ENCODE peak calls at places on chromosomes 5 and 9, in five cellular contexts. W is HepG2, S is K562, B is SK-N-SH, Z is GM12878. K is an unnamed sample.

GRCh38 chr9:78821126-78821822 is 524.3 kb downstream of the PSAT1 start:
- DNase-seq in B (peak), Z (no peak), S (peak), W (peak), K (peak)

GRCh38 chr5:170773031-170773985 is 10.2 kb upstream of the GABRP start:
- DNase-seq in B (no peak), Z (no peak), S (no peak), W (no peak), K (no peak)

GRCh38 chr9:137969685-137970084 is 92.1 kb downstream of the CACNA1B start:
- DNase-seq in S (no peak), W (no peak), Z (no peak), B (no peak), K (no peak)

GRCh38 chr9:127828262-127829031 is 25.8 kb downstream of the FPGS start:
- DNase-seq in S (peak), B (no peak), W (peak), Z (no peak), K (no peak)

GRCh38 chr5:2614571-2614970 is 136.9 kb downstream of the IRX2 start:
- DNase-seq in B (no peak), Z (no peak), S (no peak), W (no peak), K (no peak)

GRCh38 chr5:165502893-165503696 is 1997.7 kb downstream of the MAT2B start:
- DNase-seq in W (no peak), S (no peak), B (no peak), Z (no peak), K (no peak)

GRCh38 chr9:137534256-137535119 is 15.7 kb downstream of the PNPLA7 start:
- DNase-seq in B (peak), Z (no peak), W (peak), S (peak), K (peak)

GRCh38 chr5:141841781-141842180 is 36.4 kb downstream of the PCDH1 start:
- DNase-seq in Z (no peak), B (no peak), W (no peak), S (no peak), K (no peak)

DNA sequence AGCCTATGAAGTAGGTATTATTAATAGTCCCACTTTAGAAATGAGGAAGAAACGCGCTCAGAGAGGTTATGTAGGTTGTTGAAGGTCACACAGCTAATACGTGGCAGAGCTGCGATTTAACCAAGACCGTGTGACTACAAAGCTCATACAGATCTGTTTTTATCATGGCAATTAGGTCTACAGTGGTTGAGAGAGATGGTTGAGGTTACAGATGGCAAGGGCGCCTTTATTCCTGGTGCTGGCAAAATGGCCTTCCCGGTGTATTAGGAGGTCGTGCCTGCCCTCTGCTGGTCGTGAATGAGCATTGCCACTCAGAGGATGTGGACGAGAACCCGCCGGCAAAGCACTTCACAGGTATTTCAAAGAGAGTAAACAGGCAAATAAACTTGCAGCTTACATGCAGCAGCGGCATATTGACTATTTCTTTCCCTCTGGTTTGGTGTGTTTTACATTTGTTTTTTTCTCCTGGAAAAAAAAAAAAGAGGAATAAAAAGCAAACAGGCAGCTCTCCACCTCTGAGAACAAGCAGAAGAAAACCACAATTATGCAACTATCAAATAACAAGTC is 65.3 kb upstream of the EGFLAM start:
- DNase-seq in S (peak), Z (no peak), W (peak), B (peak), K (peak)
- TF ChIP-seq GABPA in S (no peak), Z (no peak), W (no peak), B (no peak), K (no peak)

DNA sequence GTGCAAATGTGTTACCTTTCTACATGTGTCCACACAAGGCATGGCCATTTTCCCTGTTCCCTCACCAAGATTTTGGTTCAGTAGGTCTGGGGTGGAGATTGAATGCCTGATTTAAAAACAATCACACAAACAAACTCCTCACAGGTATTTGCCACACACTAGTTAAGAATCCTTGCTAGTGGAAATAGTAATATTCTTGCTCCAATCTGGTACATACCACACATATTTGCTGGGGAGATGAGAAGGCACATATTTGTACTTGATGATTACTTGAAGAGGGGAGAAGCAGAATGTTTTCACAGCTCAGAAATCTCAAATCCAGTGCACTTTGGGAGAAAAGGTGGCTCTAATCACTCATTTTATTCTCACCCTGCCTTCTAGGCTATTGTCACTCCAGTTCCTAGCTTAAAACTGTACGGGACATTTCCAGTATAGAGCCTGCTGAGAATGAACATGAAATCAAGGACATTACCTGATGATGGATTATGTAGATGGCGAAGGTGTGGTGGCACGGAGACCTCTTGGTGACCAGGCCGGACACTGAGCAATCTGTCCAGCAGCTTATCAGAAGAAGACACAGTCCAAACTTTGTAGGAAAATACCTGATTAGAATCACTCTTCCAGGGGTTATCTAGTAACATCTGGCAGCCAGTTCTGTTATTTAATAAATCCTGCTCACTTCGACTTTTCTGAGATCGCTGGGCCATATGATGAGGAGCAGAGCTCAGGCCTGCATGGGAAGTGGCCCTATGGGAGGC is 116.1 kb upstream of the IL6ST start:
- DNase-seq in B (no peak), Z (no peak), S (no peak), W (no peak), K (no peak)
- TF ChIP-seq REST in B (no peak), Z (no peak), S (no peak), W (no peak), K (no peak)

GRCh38 chr9:90022474-90022873 is 417.7 kb downstream of the GADD45G start:
- DNase-seq in Z (no peak), S (no peak), W (no peak), B (no peak), K (no peak)
- TF ChIP-seq CTCF in Z (no peak), S (no peak), W (no peak), B (no peak), K (no peak)

GRCh38 chr9:112034216-112034611 is 137.6 kb downstream of the UGCG start:
- DNase-seq in W (no peak), S (no peak), B (no peak), Z (no peak), K (no peak)

GRCh38 chr9:112033237-112034215 is 136.9 kb downstream of the UGCG start:
- DNase-seq in Z (peak), S (no peak), W (peak), B (no peak), K (no peak)

GRCh38 chr9:112032009-112032408 is 135.4 kb downstream of the UGCG start:
- DNase-seq in W (no peak), Z (peak), B (no peak), S (no peak), K (no peak)

GRCh38 chr9:112031400-112031799 is 134.8 kb downstream of the UGCG start:
- DNase-seq in B (no peak), W (no peak), Z (no peak), S (no peak), K (no peak)

DNA sequence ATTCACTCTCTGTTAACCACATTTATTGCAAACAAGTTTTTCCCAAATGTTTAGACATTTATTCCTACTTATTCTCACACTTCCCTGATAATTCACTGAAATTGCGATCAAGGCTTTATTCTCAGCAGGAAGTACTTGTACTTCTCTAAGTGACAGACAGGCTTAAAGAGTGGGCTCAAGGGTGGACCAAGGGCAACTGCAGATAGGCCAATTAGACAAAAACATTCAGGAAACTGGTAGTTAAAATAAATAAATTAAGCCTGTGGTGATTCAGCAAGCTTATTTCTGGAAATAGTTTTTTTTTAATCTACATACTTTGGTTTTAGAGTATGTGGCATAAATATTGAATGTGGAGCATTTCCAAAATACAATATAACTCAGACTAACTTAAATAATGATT is 136.1 kb downstream of the UGCG start:
- DNase-seq in Z (no peak), S (no peak), W (no peak), B (no peak), K (no peak)
- TF ChIP-seq GABPA in Z (no peak), S (no peak), W (no peak), B (no peak), K (no peak)

GRCh38 chr9:7178729-7179128 is 421.0 kb downstream of the KDM4C start:
- DNase-seq in W (no peak), B (no peak), Z (no peak), S (no peak), K (no peak)

GRCh38 chr9:7174884-7175283 is 417.1 kb downstream of the KDM4C start:
- DNase-seq in B (peak), S (no peak), Z (no peak), W (no peak), K (no peak)

GRCh38 chr9:7180247-7180646 is 422.5 kb downstream of the KDM4C start:
- DNase-seq in B (no peak), Z (no peak), S (no peak), W (no peak), K (no peak)

GRCh38 chr9:7176574-7176973 is 418.8 kb downstream of the KDM4C start:
- DNase-seq in B (peak), W (no peak), Z (no peak), S (no peak), K (no peak)

GRCh38 chr9:7177383-7177782 is 419.6 kb downstream of the KDM4C start:
- DNase-seq in Z (no peak), B (no peak), S (no peak), W (no peak), K (no peak)
- TF ChIP-seq REST in Z (no peak), B (no peak), S (no peak), W (no peak), K (no peak)

DNA sequence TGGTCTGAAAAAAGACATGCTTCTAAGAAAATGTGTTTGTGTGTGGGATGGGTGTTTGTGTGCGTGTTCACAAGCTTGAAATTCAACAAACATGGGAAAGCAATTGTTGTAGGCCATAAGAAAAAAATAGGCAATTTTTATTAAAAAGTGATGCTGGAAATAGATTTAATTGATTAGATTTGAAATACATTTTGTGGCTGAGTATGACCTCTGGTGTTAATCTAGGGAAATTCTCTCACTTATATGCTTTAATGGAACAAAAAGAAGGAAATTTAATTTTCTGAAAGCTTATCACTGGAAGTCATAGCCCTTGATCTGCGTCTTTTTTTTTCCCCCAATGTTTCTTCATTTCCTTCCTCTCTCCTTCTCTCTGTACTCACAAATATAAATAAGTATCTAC is 3.5 kb upstream of the KCNN2 start:
- DNase-seq in W (no peak), Z (no peak), S (no peak), B (no peak), K (no peak)
- TF ChIP-seq CTCF in W (no peak), Z (no peak), S (no peak), B (peak), K (no peak)

GRCh38 chr5:59184769-59185168 is 601.9 kb downstream of the RAB3C start:
- DNase-seq in Z (no peak), S (no peak), W (no peak), B (no peak), K (no peak)
- TF ChIP-seq GABPA in Z (no peak), S (no peak), W (no peak), B (no peak), K (no peak)

DNA sequence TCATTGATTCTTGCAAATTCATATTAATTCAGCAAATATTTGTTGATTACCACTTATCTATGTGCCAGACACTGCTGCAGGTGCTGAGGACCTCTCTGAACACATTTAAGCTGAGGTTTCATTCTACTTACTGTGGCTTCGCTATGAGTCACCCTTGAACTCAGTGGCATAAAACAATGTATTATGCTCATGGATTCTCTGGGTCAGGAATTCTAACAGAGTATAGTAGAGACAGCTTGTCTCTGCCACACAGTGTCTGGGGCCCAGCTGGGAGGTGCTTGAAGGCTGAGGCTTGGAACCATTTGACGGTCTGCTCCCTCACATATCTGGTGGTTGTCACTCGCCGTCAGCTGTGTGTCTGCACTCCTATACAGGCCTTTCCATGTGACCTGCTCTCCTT is 124.3 kb upstream of the NR3C1 start:
- DNase-seq in W (peak), B (no peak), S (no peak), Z (no peak), K (no peak)
- TF ChIP-seq REST in W (no peak), B (no peak), S (no peak), Z (no peak), K (no peak)

K was measured in HL-60.